ENCODE peak calls at places on chromosomes 11 and 22, in seven cellular contexts. One of them, this sample, is unnamed.

GRCh38 chr11:61495801-61496601 is 12.5 kb upstream of the LRRC10B start:
- DNase-seq in transverse colon: no peak
- DNase-seq in lower lobe of right lung: no peak
- DNase-seq in AG09309: no peak
- DNase-seq in heart right ventricle: no peak
- DNase-seq in tibial artery: no peak
- DNase-seq in fibroblast of pulmonary artery: peak; percentile 23
- DNase-seq in this sample: no peak

GRCh38 chr11:12024314-12024926 is 16.0 kb upstream of the DKK3 start:
- DNase-seq in transverse colon: no peak
- DNase-seq in lower lobe of right lung: no peak
- DNase-seq in AG09309: no peak
- DNase-seq in heart right ventricle: no peak
- DNase-seq in tibial artery: no peak
- DNase-seq in fibroblast of pulmonary artery: no peak
- DNase-seq in this sample: no peak

GRCh38 chr22:17112491-17113042 is 8.6 kb downstream of the TMEM121B start:
- DNase-seq in transverse colon: no peak
- DNase-seq in lower lobe of right lung: no peak
- DNase-seq in AG09309: no peak
- DNase-seq in heart right ventricle: no peak
- DNase-seq in tibial artery: no peak
- DNase-seq in fibroblast of pulmonary artery: no peak
- DNase-seq in this sample: no peak

GRCh38 chr22:26002456-26002855 is 166.8 kb upstream of the SEZ6L start:
- DNase-seq in transverse colon: no peak
- DNase-seq in lower lobe of right lung: no peak
- DNase-seq in AG09309: no peak
- DNase-seq in heart right ventricle: no peak
- DNase-seq in tibial artery: no peak
- DNase-seq in fibroblast of pulmonary artery: no peak
- DNase-seq in this sample: no peak

GRCh38 chr11:89021339-89021738 is 44.4 kb downstream of the GRM5 start:
- DNase-seq in transverse colon: no peak
- DNase-seq in lower lobe of right lung: no peak
- DNase-seq in AG09309: no peak
- DNase-seq in heart right ventricle: no peak
- DNase-seq in tibial artery: no peak
- DNase-seq in fibroblast of pulmonary artery: no peak
- DNase-seq in this sample: no peak

GRCh38 chr22:38419121-38419863 is 35.7 kb downstream of the KCNJ4 start:
- DNase-seq in transverse colon: no peak
- DNase-seq in lower lobe of right lung: no peak
- DNase-seq in AG09309: no peak
- DNase-seq in heart right ventricle: no peak
- DNase-seq in tibial artery: no peak
- DNase-seq in fibroblast of pulmonary artery: no peak
- DNase-seq in this sample: no peak

GRCh38 chr22:19571995-19572394 is 47.8 kb upstream of the CLDN5 start:
- DNase-seq in transverse colon: no peak
- DNase-seq in lower lobe of right lung: no peak
- DNase-seq in AG09309: no peak
- DNase-seq in heart right ventricle: no peak
- DNase-seq in tibial artery: no peak
- DNase-seq in fibroblast of pulmonary artery: peak; percentile 14
- DNase-seq in this sample: no peak

GRCh38 chr11:133180201-133180600 is 352.1 kb downstream of the OPCML start:
- DNase-seq in transverse colon: no peak
- DNase-seq in lower lobe of right lung: no peak
- DNase-seq in AG09309: no peak
- DNase-seq in heart right ventricle: no peak
- DNase-seq in tibial artery: no peak
- DNase-seq in fibroblast of pulmonary artery: no peak
- DNase-seq in this sample: no peak

GRCh38 chr11:67195971-67196418 is 70.3 kb upstream of the GRK2 start:
- DNase-seq in transverse colon: peak; percentile 10
- DNase-seq in lower lobe of right lung: no peak
- DNase-seq in AG09309: peak; percentile 88
- DNase-seq in heart right ventricle: no peak
- DNase-seq in tibial artery: no peak
- DNase-seq in fibroblast of pulmonary artery: peak; percentile 28
- DNase-seq in this sample: peak; percentile 61

GRCh38 chr11:118572075-118572913 is at the start of gene ARCN1:
- DNase-seq in transverse colon: peak; percentile 82
- DNase-seq in lower lobe of right lung: peak; percentile 85
- DNase-seq in AG09309: no peak
- DNase-seq in heart right ventricle: peak; percentile 80
- DNase-seq in tibial artery: peak; percentile 90
- DNase-seq in fibroblast of pulmonary artery: peak; percentile 77
- DNase-seq in this sample: peak; percentile 78

GRCh38 chr11:70637949-70638598 is 239.7 kb downstream of the CTTN start:
- DNase-seq in transverse colon: no peak
- DNase-seq in lower lobe of right lung: no peak
- DNase-seq in AG09309: no peak
- DNase-seq in heart right ventricle: no peak
- DNase-seq in tibial artery: no peak
- DNase-seq in fibroblast of pulmonary artery: no peak
- DNase-seq in this sample: no peak

GRCh38 chr11:17263803-17264202 is 12.7 kb upstream of the NUCB2 start:
- DNase-seq in transverse colon: no peak
- DNase-seq in lower lobe of right lung: no peak
- DNase-seq in AG09309: no peak
- DNase-seq in heart right ventricle: no peak
- DNase-seq in tibial artery: no peak
- DNase-seq in fibroblast of pulmonary artery: peak; percentile 35
- DNase-seq in this sample: peak; percentile 34

GRCh38 chr22:38416621-38417251 is 38.3 kb downstream of the KCNJ4 start:
- DNase-seq in transverse colon: no peak
- DNase-seq in lower lobe of right lung: peak; percentile 36
- DNase-seq in AG09309: no peak
- DNase-seq in heart right ventricle: no peak
- DNase-seq in tibial artery: peak; percentile 55
- DNase-seq in fibroblast of pulmonary artery: no peak
- DNase-seq in this sample: no peak

GRCh38 chr11:291281-292210 is 2.6 kb downstream of the PGGHG start:
- DNase-seq in transverse colon: peak; percentile 8
- DNase-seq in lower lobe of right lung: peak; percentile 41
- DNase-seq in AG09309: no peak
- DNase-seq in heart right ventricle: peak; percentile 8
- DNase-seq in tibial artery: peak; percentile 65
- DNase-seq in fibroblast of pulmonary artery: no peak
- DNase-seq in this sample: no peak

GRCh38 chr11:112997829-112998228 is 36.6 kb downstream of the NCAM1 start:
- DNase-seq in transverse colon: no peak
- DNase-seq in lower lobe of right lung: no peak
- DNase-seq in AG09309: no peak
- DNase-seq in heart right ventricle: no peak
- DNase-seq in tibial artery: no peak
- DNase-seq in fibroblast of pulmonary artery: no peak
- DNase-seq in this sample: no peak

GRCh38 chr11:74683279-74683871 is 47.9 kb downstream of the CHRDL2 start:
- DNase-seq in transverse colon: peak; percentile 17
- DNase-seq in lower lobe of right lung: peak; percentile 57
- DNase-seq in AG09309: no peak
- DNase-seq in heart right ventricle: peak; percentile 46
- DNase-seq in tibial artery: no peak
- DNase-seq in fibroblast of pulmonary artery: no peak
- DNase-seq in this sample: no peak

GRCh38 chr11:14902650-14903350 is 10.8 kb upstream of the CYP2R1 start:
- DNase-seq in transverse colon: no peak
- DNase-seq in lower lobe of right lung: no peak
- DNase-seq in AG09309: no peak
- DNase-seq in heart right ventricle: no peak
- DNase-seq in tibial artery: no peak
- DNase-seq in fibroblast of pulmonary artery: peak; percentile 88
- DNase-seq in this sample: peak; percentile 45

GRCh38 chr11:73429121-73429740 is 53.0 kb downstream of the RELT start:
- DNase-seq in transverse colon: no peak
- DNase-seq in lower lobe of right lung: no peak
- DNase-seq in AG09309: no peak
- DNase-seq in heart right ventricle: no peak
- DNase-seq in tibial artery: no peak
- DNase-seq in fibroblast of pulmonary artery: peak; percentile 59
- DNase-seq in this sample: peak; percentile 76

GRCh38 chr11:130769782-130770565 is 146.3 kb downstream of the SNX19 start:
- DNase-seq in transverse colon: no peak
- DNase-seq in lower lobe of right lung: no peak
- DNase-seq in AG09309: no peak
- DNase-seq in heart right ventricle: no peak
- DNase-seq in tibial artery: no peak
- DNase-seq in fibroblast of pulmonary artery: peak; percentile 36
- DNase-seq in this sample: peak; percentile 19

GRCh38 chr11:90919332-90919731 is 696.5 kb upstream of the CHORDC1 start:
- DNase-seq in transverse colon: no peak
- DNase-seq in lower lobe of right lung: no peak
- DNase-seq in AG09309: no peak
- DNase-seq in heart right ventricle: no peak
- DNase-seq in tibial artery: no peak
- DNase-seq in fibroblast of pulmonary artery: no peak
- DNase-seq in this sample: no peak

GRCh38 chr11:73958521-73959141 is 7.8 kb downstream of the DNAJB13 start:
- DNase-seq in transverse colon: no peak
- DNase-seq in lower lobe of right lung: no peak
- DNase-seq in AG09309: no peak
- DNase-seq in heart right ventricle: no peak
- DNase-seq in tibial artery: peak; percentile 33
- DNase-seq in fibroblast of pulmonary artery: no peak
- DNase-seq in this sample: no peak

DNA sequence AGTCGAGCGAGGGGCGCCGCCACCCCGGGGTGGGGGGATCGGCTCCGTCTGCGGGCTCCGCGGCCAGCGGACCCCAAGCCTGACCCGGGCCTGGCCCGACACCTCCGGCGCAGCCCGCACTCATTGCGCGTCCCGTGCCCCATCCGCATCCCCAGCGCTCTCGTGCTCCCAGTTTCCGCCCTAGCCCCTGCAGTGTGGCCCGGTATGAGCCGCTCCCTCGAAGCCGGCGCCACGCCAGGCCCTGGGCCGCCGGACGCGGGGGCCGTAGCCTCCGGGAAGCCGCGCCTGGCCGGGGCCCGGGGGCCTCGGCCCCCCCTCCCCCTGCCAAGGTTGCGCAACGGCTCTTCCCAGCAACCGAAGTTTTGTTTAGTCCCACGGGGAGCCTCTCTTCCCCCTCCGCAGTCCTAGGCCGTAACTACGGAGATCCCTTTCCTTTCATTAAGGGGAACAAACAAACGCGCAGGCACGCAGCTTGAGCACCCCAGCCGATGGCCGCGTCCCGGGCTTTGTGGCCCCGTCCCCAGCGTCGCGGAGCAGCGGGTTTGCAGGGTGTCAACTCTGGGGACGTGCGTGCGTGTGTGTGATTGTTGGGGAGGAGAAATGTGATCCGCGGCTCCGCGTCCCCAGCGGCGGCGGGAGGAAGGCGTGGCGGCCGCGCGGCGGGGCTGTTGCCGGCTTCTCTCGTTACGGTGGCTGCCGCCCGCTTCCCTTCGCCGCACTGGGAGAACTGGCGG is 883 bp downstream of the HIPK3 start:
- DNase-seq in transverse colon: peak; percentile 84
- DNase-seq in lower lobe of right lung: peak; percentile 91
- DNase-seq in AG09309: peak; percentile 55
- DNase-seq in heart right ventricle: peak; percentile 92
- DNase-seq in tibial artery: peak; percentile 95
- DNase-seq in fibroblast of pulmonary artery: peak; percentile 94
- DNase-seq in this sample: peak; percentile 89
- TF ChIP-seq CTCF in transverse colon: peak; percentile 43
- TF ChIP-seq CTCF in lower lobe of right lung: peak; percentile 33
- TF ChIP-seq CTCF in AG09309: peak; percentile 20
- TF ChIP-seq CTCF in heart right ventricle: peak; percentile 29
- TF ChIP-seq CTCF in tibial artery: peak; percentile 27
- TF ChIP-seq CTCF in fibroblast of pulmonary artery: no peak
- TF ChIP-seq CTCF in this sample: no peak

DNA sequence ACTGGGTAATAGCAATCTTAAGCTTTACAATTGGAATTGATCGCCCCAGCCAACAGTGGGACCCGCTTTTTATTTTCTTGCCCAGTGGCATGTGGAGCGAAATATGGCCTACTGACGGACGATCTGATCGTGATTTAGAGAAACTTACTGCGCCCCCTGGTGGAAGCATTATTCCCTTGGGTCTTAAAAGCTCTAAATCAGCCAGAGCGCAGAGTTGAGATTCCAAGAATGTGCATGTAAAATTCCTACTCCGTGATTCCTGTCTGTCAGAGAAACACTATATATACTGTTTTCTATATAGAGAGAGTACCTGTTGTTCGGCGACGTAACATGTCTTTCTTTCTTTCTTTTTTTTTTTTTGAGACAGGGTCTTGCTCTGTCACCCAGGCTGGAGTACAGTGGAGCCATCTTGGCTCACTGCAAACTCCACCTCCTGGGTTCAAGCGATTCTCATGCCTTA is 3.7 kb upstream of the DPF2 start:
- DNase-seq in transverse colon: peak; percentile 93
- DNase-seq in lower lobe of right lung: peak; percentile 76
- DNase-seq in AG09309: peak; percentile 75
- DNase-seq in heart right ventricle: peak; percentile 37
- DNase-seq in tibial artery: peak; percentile 87
- DNase-seq in fibroblast of pulmonary artery: peak; percentile 96
- DNase-seq in this sample: peak; percentile 92
- H3K4me3 ChIP-seq in transverse colon: no peak overlapping the region
- H3K4me3 ChIP-seq in lower lobe of right lung: no peak overlapping the region
- H3K4me3 ChIP-seq in AG09309: no peak overlapping the region
- H3K4me3 ChIP-seq in heart right ventricle: no peak overlapping the region
- H3K4me3 ChIP-seq in tibial artery: no peak overlapping the region
- H3K4me3 ChIP-seq in fibroblast of pulmonary artery: no peak overlapping the region
- H3K4me3 ChIP-seq in this sample: no peak overlapping the region

GRCh38 chr11:114176321-114176720 is 116.8 kb downstream of the ZBTB16 start:
- DNase-seq in transverse colon: no peak
- DNase-seq in lower lobe of right lung: no peak
- DNase-seq in AG09309: no peak
- DNase-seq in heart right ventricle: no peak
- DNase-seq in tibial artery: peak; percentile 63
- DNase-seq in fibroblast of pulmonary artery: no peak
- DNase-seq in this sample: no peak
- TF ChIP-seq CTCF in transverse colon: no peak
- TF ChIP-seq CTCF in lower lobe of right lung: no peak
- TF ChIP-seq CTCF in AG09309: no peak
- TF ChIP-seq CTCF in heart right ventricle: no peak
- TF ChIP-seq CTCF in tibial artery: no peak
- TF ChIP-seq CTCF in fibroblast of pulmonary artery: no peak
- TF ChIP-seq CTCF in this sample: no peak

GRCh38 chr11:77204792-77205466 is 76.9 kb downstream of the MYO7A start:
- DNase-seq in transverse colon: no peak
- DNase-seq in lower lobe of right lung: no peak
- DNase-seq in AG09309: no peak
- DNase-seq in heart right ventricle: no peak
- DNase-seq in tibial artery: no peak
- DNase-seq in fibroblast of pulmonary artery: no peak
- DNase-seq in this sample: no peak

GRCh38 chr11:77202941-77203900 is 75.2 kb downstream of the MYO7A start:
- DNase-seq in transverse colon: peak; percentile 5
- DNase-seq in lower lobe of right lung: no peak
- DNase-seq in AG09309: no peak
- DNase-seq in heart right ventricle: no peak
- DNase-seq in tibial artery: peak; percentile 55
- DNase-seq in fibroblast of pulmonary artery: no peak
- DNase-seq in this sample: no peak

GRCh38 chr11:77201991-77202841 is 74.2 kb downstream of the MYO7A start:
- DNase-seq in transverse colon: peak; percentile 3
- DNase-seq in lower lobe of right lung: peak; percentile 38
- DNase-seq in AG09309: no peak
- DNase-seq in heart right ventricle: no peak
- DNase-seq in tibial artery: peak; percentile 44
- DNase-seq in fibroblast of pulmonary artery: no peak
- DNase-seq in this sample: no peak

GRCh38 chr11:77205467-77206263 is 77.6 kb downstream of the MYO7A start:
- DNase-seq in transverse colon: no peak
- DNase-seq in lower lobe of right lung: no peak
- DNase-seq in AG09309: no peak
- DNase-seq in heart right ventricle: no peak
- DNase-seq in tibial artery: no peak
- DNase-seq in fibroblast of pulmonary artery: no peak
- DNase-seq in this sample: no peak

GRCh38 chr11:77203901-77204755 is 76.1 kb downstream of the MYO7A start:
- DNase-seq in transverse colon: peak; percentile 1
- DNase-seq in lower lobe of right lung: no peak
- DNase-seq in AG09309: no peak
- DNase-seq in heart right ventricle: no peak
- DNase-seq in tibial artery: peak; percentile 63
- DNase-seq in fibroblast of pulmonary artery: no peak
- DNase-seq in this sample: no peak
- H3K4me3 ChIP-seq in transverse colon: no peak overlapping the region
- H3K4me3 ChIP-seq in lower lobe of right lung: no peak overlapping the region
- H3K4me3 ChIP-seq in AG09309: no peak overlapping the region
- H3K4me3 ChIP-seq in heart right ventricle: no peak overlapping the region
- H3K4me3 ChIP-seq in tibial artery: no peak overlapping the region
- H3K4me3 ChIP-seq in fibroblast of pulmonary artery: no peak overlapping the region
- H3K4me3 ChIP-seq in this sample: no peak overlapping the region

This sample was measured in astrocyte of the spinal cord.